ENCODE peak calls at places on chromosomes 3 and 15, in six cellular contexts. One of them, this sample, is unnamed.

GRCh38 chr15:25372298-25372697 is 66.5 kb downstream of the UBE3A start:
- DNase-seq in body of pancreas: no peak
- DNase-seq in H54: no peak
- DNase-seq in mesendoderm: no peak
- DNase-seq in A549: no peak
- DNase-seq in NCI-H2081: no peak
- DNase-seq in this sample: no peak

GRCh38 chr3:157045238-157045860 is 114.6 kb downstream of the CCNL1 start:
- DNase-seq in body of pancreas: no peak
- DNase-seq in H54: no peak
- DNase-seq in mesendoderm: peak
- DNase-seq in A549: no peak
- DNase-seq in NCI-H2081: no peak
- DNase-seq in this sample: no peak

GRCh38 chr3:57735405-57735804 is 20.7 kb upstream of the SLMAP start:
- DNase-seq in body of pancreas: no peak
- DNase-seq in H54: no peak
- DNase-seq in mesendoderm: no peak
- DNase-seq in A549: no peak
- DNase-seq in NCI-H2081: no peak
- DNase-seq in this sample: no peak

GRCh38 chr3:177610677-177611654 is 413.7 kb upstream of the TBL1XR1 start:
- DNase-seq in body of pancreas: peak
- DNase-seq in H54: no peak
- DNase-seq in mesendoderm: no peak
- DNase-seq in A549: no peak
- DNase-seq in NCI-H2081: peak
- DNase-seq in this sample: peak

GRCh38 chr3:48404440-48405342 is 25.2 kb downstream of the PLXNB1 start:
- DNase-seq in body of pancreas: peak
- DNase-seq in H54: peak
- DNase-seq in mesendoderm: no peak
- DNase-seq in A549: no peak
- DNase-seq in NCI-H2081: no peak
- DNase-seq in this sample: no peak

GRCh38 chr3:119497824-119498187 is 541 bp upstream of the TIMMDC1 start:
- DNase-seq in body of pancreas: peak
- DNase-seq in H54: no peak
- DNase-seq in mesendoderm: peak
- DNase-seq in A549: peak
- DNase-seq in NCI-H2081: no peak
- DNase-seq in this sample: no peak

GRCh38 chr15:85702321-85703230 is 92.1 kb downstream of the KLHL25 start:
- DNase-seq in body of pancreas: no peak
- DNase-seq in H54: no peak
- DNase-seq in mesendoderm: no peak
- DNase-seq in A549: no peak
- DNase-seq in NCI-H2081: no peak
- DNase-seq in this sample: no peak

GRCh38 chr3:34571714-34572113 is 773.3 kb downstream of the PDCD6IP start:
- DNase-seq in body of pancreas: no peak
- DNase-seq in H54: no peak
- DNase-seq in mesendoderm: no peak
- DNase-seq in A549: no peak
- DNase-seq in NCI-H2081: no peak
- DNase-seq in this sample: no peak

GRCh38 chr3:123584284-123584987 is 417 bp downstream of the HACD2 start:
- DNase-seq in body of pancreas: peak
- DNase-seq in H54: peak
- DNase-seq in mesendoderm: no peak
- DNase-seq in A549: peak
- DNase-seq in NCI-H2081: peak
- DNase-seq in this sample: no peak

GRCh38 chr3:132210476-132211346 is 106.5 kb upstream of the ACP3 start:
- DNase-seq in body of pancreas: peak
- DNase-seq in H54: no peak
- DNase-seq in mesendoderm: peak
- DNase-seq in A549: peak
- DNase-seq in NCI-H2081: peak
- DNase-seq in this sample: peak

GRCh38 chr15:59410448-59410896 is 27.5 kb upstream of the FAM81A start:
- DNase-seq in body of pancreas: peak
- DNase-seq in H54: no peak
- DNase-seq in mesendoderm: no peak
- DNase-seq in A549: peak
- DNase-seq in NCI-H2081: no peak
- DNase-seq in this sample: no peak

GRCh38 chr3:152282813-152283212 is 14.1 kb downstream of the MBNL1 start:
- DNase-seq in body of pancreas: no peak
- DNase-seq in H54: no peak
- DNase-seq in mesendoderm: no peak
- DNase-seq in A549: no peak
- DNase-seq in NCI-H2081: no peak
- DNase-seq in this sample: no peak

GRCh38 chr15:77580991-77581682 is 51.6 kb downstream of the LINGO1 start:
- DNase-seq in body of pancreas: peak
- DNase-seq in H54: no peak
- DNase-seq in mesendoderm: no peak
- DNase-seq in A549: no peak
- DNase-seq in NCI-H2081: no peak
- DNase-seq in this sample: no peak

GRCh38 chr3:64463981-64464380 is 223.8 kb downstream of the ADAMTS9 start:
- DNase-seq in body of pancreas: no peak
- DNase-seq in H54: no peak
- DNase-seq in mesendoderm: no peak
- DNase-seq in A549: no peak
- DNase-seq in NCI-H2081: no peak
- DNase-seq in this sample: no peak

GRCh38 chr15:70792171-70792573 is 28.8 kb upstream of the UACA start:
- DNase-seq in body of pancreas: no peak
- DNase-seq in H54: no peak
- DNase-seq in mesendoderm: no peak
- DNase-seq in A549: peak
- DNase-seq in NCI-H2081: no peak
- DNase-seq in this sample: no peak

GRCh38 chr3:126285369-126285768 is 71.8 kb downstream of the KLF15 start:
- DNase-seq in body of pancreas: no peak
- DNase-seq in H54: no peak
- DNase-seq in mesendoderm: no peak
- DNase-seq in A549: no peak
- DNase-seq in NCI-H2081: no peak
- DNase-seq in this sample: no peak